ENCODE peak calls at places on chromosomes 5 and 9, in ten cellular contexts. Y is pancreas, G is A549, K is body of pancreas, I is ovary, E is H9, H is thyroid gland, V is kidney, D is lower lobe of right lung, F is heart right ventricle. X is an unnamed sample. For H3K9me3, the result is how much of the 10 kb centered on the place peaks cover.

GRCh38 chr5:124436294-124436693 is 310.1 kb downstream of the ZNF608 start:
- DNase-seq in Y (no peak), G (no peak), K (no peak), I (no peak), E (no peak), H (no peak), V (no peak), D (no peak), F (no peak), X (no peak)

GRCh38 chr5:3875144-3875543 is 279.5 kb downstream of the IRX1 start:
- DNase-seq in Y (no peak), G (no peak), K (no peak), I (no peak), E (no peak), H (no peak), V (peak), D (no peak), F (no peak), X (no peak)

GRCh38 chr5:39131210-39132127 is 57.3 kb upstream of the RICTOR start:
- DNase-seq in Y (no peak), G (no peak), K (no peak), I (no peak), E (no peak), H (no peak), V (no peak), D (no peak), F (no peak), X (no peak)

GRCh38 chr9:124254261-124254682 is 3.5 kb upstream of the NEK6 start:
- DNase-seq in Y (no peak), G (no peak), K (no peak), I (no peak), E (no peak), H (no peak), V (no peak), D (peak), F (no peak), X (no peak)

GRCh38 chr5:172929371-172929838 is 29.8 kb upstream of the RPL26L1 start:
- DNase-seq in Y (no peak), G (no peak), K (no peak), I (no peak), E (no peak), H (no peak), V (no peak), D (no peak), F (no peak), X (no peak)

GRCh38 chr5:9545959-9546851 is at the start of gene SEMA5A:
- DNase-seq in Y (peak), G (no peak), K (peak), I (peak), E (peak), H (peak), V (peak), D (peak), F (peak), X (peak)

GRCh38 chr5:43193171-43193951 is 1.3 kb downstream of the NIM1K start:
- DNase-seq in Y (no peak), G (peak), K (peak), I (no peak), E (no peak), H (peak), V (no peak), D (no peak), F (no peak), X (no peak)

GRCh38 chr9:69916950-69917349 is 96.3 kb downstream of the CFAP95 start:
- DNase-seq in Y (no peak), G (no peak), K (no peak), I (no peak), E (no peak), H (no peak), V (no peak), D (no peak), F (no peak), X (no peak)

GRCh38 chr9:94140791-94141790 is 56.8 kb downstream of the PTPDC1 start:
- DNase-seq in Y (no peak), G (no peak), K (no peak), I (no peak), E (no peak), H (no peak), V (no peak), D (no peak), F (no peak), X (no peak)

GRCh38 chr9:135344915-135345500 is 134.6 kb upstream of the PPP1R26 start:
- DNase-seq in Y (no peak), G (no peak), K (no peak), I (no peak), E (no peak), H (no peak), V (peak), D (peak), F (no peak), X (no peak)

GRCh38 chr9:15873573-15874177 is 320.8 kb downstream of the CCDC171 start:
- DNase-seq in Y (no peak), G (peak), K (no peak), I (no peak), E (no peak), H (no peak), V (no peak), D (no peak), F (no peak), X (no peak)

GRCh38 chr9:137685886-137686420 is 67.1 kb downstream of the EHMT1 start:
- DNase-seq in Y (no peak), G (no peak), K (no peak), I (no peak), E (no peak), H (no peak), V (no peak), D (no peak), F (no peak), X (no peak)

GRCh38 chr5:171419663-171420428 is 399 bp downstream of the FGF18 start:
- DNase-seq in Y (peak), G (peak), K (peak), I (peak), E (peak), H (peak), V (no peak), D (no peak), F (no peak), X (no peak)

GRCh38 chr5:37837101-37838032 is 2.5 kb downstream of the GDNF start:
- DNase-seq in Y (peak), G (peak), K (peak), I (peak), E (peak), H (peak), V (peak), D (peak), F (peak), X (peak)

GRCh38 chr5:142364251-142365145 is 39.7 kb upstream of the SPRY4 start:
- DNase-seq in Y (no peak), G (peak), K (no peak), I (no peak), E (peak), H (peak), V (peak), D (no peak), F (peak), X (no peak)

GRCh38 chr9:2755285-2755684 is 38.0 kb downstream of the KCNV2 start:
- DNase-seq in Y (no peak), G (no peak), K (no peak), I (no peak), E (no peak), H (no peak), V (no peak), D (no peak), F (no peak), X (no peak)

GRCh38 chr5:17805426-17805825 is 171.2 kb downstream of the TAF11L14 start:
- DNase-seq in Y (no peak), G (peak), K (no peak), I (no peak), E (no peak), H (no peak), V (no peak), D (no peak), F (no peak), X (no peak)

GRCh38 chr9:86021166-86021565 is 78.2 kb downstream of the GOLM1 start:
- DNase-seq in Y (no peak), G (no peak), K (no peak), I (no peak), E (no peak), H (no peak), V (no peak), D (no peak), F (no peak), X (no peak)

GRCh38 chr9:91428431-91428830 is 4.8 kb upstream of the NFIL3 start:
- DNase-seq in Y (no peak), G (no peak), K (no peak), I (no peak), E (no peak), H (no peak), V (no peak), D (no peak), F (no peak), X (no peak)

GRCh38 chr9:112112519-112112918 is 62.6 kb downstream of the SUSD1 start:
- DNase-seq in Y (no peak), G (peak), K (no peak), I (no peak), E (no peak), H (no peak), V (no peak), D (no peak), F (no peak), X (no peak)

GRCh38 chr9:121372563-121373400 is 2.7 kb upstream of the STOM start:
- DNase-seq in Y (no peak), G (peak), K (peak), I (no peak), E (no peak), H (no peak), V (no peak), D (no peak), F (no peak), X (no peak)

GRCh38 chr5:127389616-127390015 is 99.0 kb downstream of the MEGF10 start:
- DNase-seq in Y (no peak), G (no peak), K (no peak), I (no peak), E (no peak), H (no peak), V (no peak), D (no peak), F (no peak), X (no peak)

GRCh38 chr5:65461490-65461889 is 20.2 kb downstream of the ADAMTS6 start:
- DNase-seq in Y (no peak), G (no peak), K (no peak), I (no peak), E (no peak), H (no peak), V (no peak), D (no peak), F (no peak), X (no peak)

GRCh38 chr5:175696855-175697198 is 39.0 kb downstream of the HRH2 start:
- DNase-seq in Y (no peak), G (no peak), K (no peak), I (no peak), E (no peak), H (no peak), V (no peak), D (no peak), F (no peak), X (no peak)

GRCh38 chr5:159759791-159760300 is 156.4 kb upstream of the ADRA1B start:
- DNase-seq in Y (no peak), G (no peak), K (no peak), I (no peak), E (no peak), H (no peak), V (no peak), D (no peak), F (no peak), X (no peak)

GRCh38 chr5:32230356-32231099 is 56.4 kb upstream of the GOLPH3 start:
- DNase-seq in Y (no peak), G (no peak), K (peak), I (no peak), E (no peak), H (no peak), V (no peak), D (no peak), F (no peak), X (no peak)

GRCh38 chr9:69425402-69425801 is 100.4 kb downstream of the ENTREP1 start:
- DNase-seq in Y (no peak), G (no peak), K (no peak), I (no peak), E (no peak), H (no peak), V (no peak), D (no peak), F (no peak), X (no peak)

GRCh38 chr9:136323420-136323819 is 3.9 kb upstream of the GPSM1 start:
- DNase-seq in Y (no peak), G (no peak), K (no peak), I (peak), E (no peak), H (no peak), V (peak), D (no peak), F (no peak), X (no peak)

GRCh38 chr9:90921104-90921503 is 119.5 kb downstream of the SYK start:
- DNase-seq in Y (peak), G (no peak), K (peak), I (peak), E (no peak), H (peak), V (peak), D (peak), F (peak), X (peak)

GRCh38 chr9:37200572-37201005 is 80.2 kb downstream of the ZCCHC7 start:
- DNase-seq in Y (no peak), G (no peak), K (no peak), I (no peak), E (no peak), H (no peak), V (no peak), D (no peak), F (no peak), X (no peak)

GRCh38 chr5:132674671-132675506 is 1.1 kb downstream of the IL4 start:
- DNase-seq in Y (no peak), G (peak), K (peak), I (no peak), E (no peak), H (peak), V (no peak), D (no peak), F (no peak), X (no peak)

GRCh38 chr5:75475364-75475763 is 36.1 kb downstream of the CERT1 start:
- DNase-seq in Y (no peak), G (no peak), K (no peak), I (no peak), E (no peak), H (no peak), V (no peak), D (no peak), F (no peak), X (no peak)

GRCh38 chr9:124132671-124133147 is 121.1 kb downstream of the LHX2 start:
- DNase-seq in Y (no peak), G (no peak), K (no peak), I (no peak), E (no peak), H (no peak), V (no peak), D (no peak), F (no peak), X (no peak)

GRCh38 chr5:96219580-96220281 is 213.3 kb downstream of the PCSK1 start:
- DNase-seq in Y (no peak), G (peak), K (no peak), I (no peak), E (no peak), H (no peak), V (no peak), D (no peak), F (no peak), X (no peak)

GRCh38 chr5:149367249-149367971 is 9.6 kb downstream of the PCYOX1L start:
- DNase-seq in Y (peak), G (peak), K (peak), I (peak), E (peak), H (peak), V (no peak), D (no peak), F (peak), X (no peak)

GRCh38 chr9:136541179-136541578 is 4.7 kb downstream of the NOTCH1 start:
- DNase-seq in Y (no peak), G (no peak), K (no peak), I (no peak), E (no peak), H (no peak), V (no peak), D (no peak), F (no peak), X (no peak)

GRCh38 chr5:123868267-123868666 is 356.3 kb downstream of the CSNK1G3 start:
- DNase-seq in Y (no peak), G (no peak), K (peak), I (no peak), E (no peak), H (no peak), V (no peak), D (no peak), F (no peak), X (no peak)

GRCh38 chr9:106883626-106884190 is 20.7 kb downstream of the ZNF462 start:
- DNase-seq in Y (no peak), G (no peak), K (no peak), I (no peak), E (no peak), H (no peak), V (no peak), D (no peak), F (no peak), X (no peak)

GRCh38 chr9:83701769-83702168 is 6.0 kb downstream of the UBQLN1 start:
- DNase-seq in Y (no peak), G (peak), K (no peak), I (no peak), E (no peak), H (no peak), V (no peak), D (no peak), F (no peak), X (no peak)

DNA sequence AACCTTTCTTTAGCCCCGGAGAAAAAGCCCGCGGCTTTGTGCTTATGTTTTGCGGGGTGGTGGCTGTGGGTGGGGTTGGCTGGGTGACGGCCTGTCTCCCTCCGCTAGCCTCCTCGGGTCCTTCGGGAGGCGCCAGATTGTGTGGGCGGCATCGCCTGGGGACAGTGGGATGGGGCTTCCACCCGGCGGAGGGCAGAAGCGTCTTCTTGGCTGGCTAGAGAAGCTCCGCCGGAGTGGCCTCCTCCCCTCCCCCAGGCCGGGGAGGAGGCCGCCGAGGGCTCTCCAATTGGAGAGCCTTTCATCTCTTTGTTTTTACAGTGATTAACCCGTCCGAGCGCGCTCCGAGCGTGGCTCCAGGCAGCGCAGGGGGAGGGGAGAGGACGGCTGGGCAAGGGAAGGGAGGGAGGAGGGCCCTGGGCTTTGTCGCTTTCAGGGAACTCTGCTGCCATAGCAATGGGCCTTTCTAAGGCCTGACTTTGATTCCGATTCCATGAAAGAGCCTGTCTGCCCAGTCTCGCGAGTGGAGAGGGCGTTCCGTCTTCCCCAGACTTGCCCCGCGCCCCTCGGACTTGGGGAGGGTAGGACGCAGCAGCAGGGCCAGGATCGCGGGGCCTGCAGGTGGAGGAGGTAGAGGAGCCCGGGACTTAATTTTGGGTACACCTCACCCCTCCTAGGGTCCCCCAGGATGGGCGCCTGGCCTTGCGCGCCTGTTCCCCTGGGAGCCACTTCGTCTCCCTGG is 36.7 kb upstream of the TIFAB start:
- DNase-seq in Y (no peak), G (peak), K (no peak), I (no peak), E (peak), H (no peak), V (no peak), D (no peak), F (no peak), X (no peak)
- H3K9me3 ChIP-seq in Y (under half), G (under half), K (under half), I (under half), E (under half), H (under half), V (under half), D (under half), F (under half), X (under half)

DNA sequence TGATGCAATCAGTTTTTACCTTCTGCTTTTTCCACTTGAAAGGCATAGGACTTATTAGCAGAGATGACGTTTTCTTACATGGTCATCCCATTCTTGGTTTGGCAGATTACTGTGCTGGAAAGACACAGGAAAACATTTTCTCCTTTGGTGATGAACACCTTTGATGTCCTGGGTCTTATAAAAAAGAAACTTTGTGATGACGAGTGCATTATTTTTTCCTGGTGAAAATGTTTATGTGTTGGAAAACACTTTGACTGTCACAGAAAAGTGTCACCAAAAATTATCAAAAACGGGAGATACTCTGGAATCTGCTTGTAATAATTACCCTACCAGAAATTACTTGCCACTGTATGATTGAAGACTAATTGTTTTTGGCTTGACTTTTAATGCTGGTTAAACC is 2020.9 kb downstream of the MAT2B start:
- DNase-seq in Y (no peak), G (no peak), K (no peak), I (no peak), E (no peak), H (no peak), V (no peak), D (no peak), F (no peak), X (no peak)
- H3K9me3 ChIP-seq in Y (under half), G (under half), K (under half), I (under half), E (under half), H (under half), V (under half), D (under half), F (under half), X (under half)

GRCh38 chr5:138773215-138773614 is 20.0 kb downstream of the CTNNA1 start:
- DNase-seq in Y (no peak), G (no peak), K (no peak), I (no peak), E (no peak), H (no peak), V (no peak), D (no peak), F (no peak), X (no peak)
- H3K9me3 ChIP-seq in Y (under half), G (under half), K (under half), I (under half), E (under half), H (under half), V (under half), D (under half), F (under half), X (under half)

GRCh38 chr5:166262395-166262794 is 2029.0 kb upstream of the WWC1 start:
- DNase-seq in Y (no peak), G (no peak), K (no peak), I (no peak), E (no peak), H (peak), V (no peak), D (peak), F (no peak), X (no peak)
- H3K9me3 ChIP-seq in Y (under half), G (under half), K (under half), I (under half), E (under half), H (under half), V (under half), D (under half), F (under half), X (under half)

GRCh38 chr9:96817973-96818372 is 36.3 kb downstream of the ZNF782 start:
- DNase-seq in Y (no peak), G (no peak), K (no peak), I (no peak), E (no peak), H (no peak), V (no peak), D (no peak), F (no peak), X (no peak)

GRCh38 chr9:96818535-96818934 is 35.8 kb downstream of the ZNF782 start:
- DNase-seq in Y (no peak), G (peak), K (no peak), I (no peak), E (no peak), H (no peak), V (no peak), D (no peak), F (no peak), X (no peak)

GRCh38 chr9:96813607-96814006 is 35.7 kb upstream of the ZNF510 start:
- DNase-seq in Y (no peak), G (no peak), K (no peak), I (no peak), E (no peak), H (no peak), V (no peak), D (no peak), F (no peak), X (no peak)
- H3K9me3 ChIP-seq in Y (under half), G (half or more), K (under half), I (under half), E (half or more), H (under half), V (half or more), D (half or more), F (half or more), X (half or more)

DNA sequence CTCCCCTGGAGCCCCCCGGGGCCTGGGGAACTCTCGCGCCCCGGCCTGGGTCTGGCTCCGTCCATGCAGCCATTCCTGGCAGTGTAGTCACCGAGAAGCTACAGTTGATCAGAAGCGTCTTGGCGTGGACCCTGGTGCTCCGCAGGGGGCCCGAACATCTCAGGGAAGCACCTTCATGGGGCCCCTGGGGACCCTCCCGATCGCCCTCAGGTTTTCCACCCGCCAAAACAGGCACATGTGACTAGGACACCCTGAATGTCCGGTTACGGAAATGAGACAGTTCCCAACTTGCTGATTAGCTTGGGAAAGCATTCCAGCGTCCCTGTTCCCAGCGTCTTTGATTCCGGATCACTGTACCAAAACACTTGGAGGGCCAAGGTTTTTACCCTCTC is 470 bp downstream of the FBXO4 start:
- DNase-seq in Y (peak), G (peak), K (peak), I (no peak), E (no peak), H (peak), V (peak), D (no peak), F (peak), X (no peak)
- H3K9me3 ChIP-seq in Y (under half), G (under half), K (under half), I (under half), E (under half), H (under half), V (under half), D (under half), F (under half), X (under half)